ENCODE peak calls at places on chromosome X, in ten cellular contexts. P, K, Y, F, X, E, M, W, J and A are unnamed samples.

GRCh38 chrX:13938766-13939530 is 90.7 kb downstream of the GEMIN8 start:
- DNase-seq in P (no peak), K (no peak), Y (no peak), F (no peak), X (no peak), E (peak; percentile 19), M (no peak), W (no peak), J (no peak), A (no peak)

GRCh38 chrX:153438522-153438921 is 7.3 kb downstream of the TREX2 start:
- DNase-seq in P (peak; percentile 41), K (no peak), Y (no peak), F (no peak), X (no peak), E (peak; percentile 61), M (no peak), W (peak; percentile 60), J (no peak), A (no peak)

GRCh38 chrX:39162322-39162721 is 361.1 kb downstream of the MID1IP1 start:
- DNase-seq in P (no peak), K (no peak), Y (no peak), F (no peak), X (no peak), E (no peak), M (peak; percentile 40), W (no peak), J (peak; percentile 85), A (peak; percentile 26)

GRCh38 chrX:107272431-107272921 is 66.1 kb downstream of the DNAAF6 start:
- DNase-seq in P (no peak), K (no peak), Y (no peak), F (no peak), X (no peak), E (no peak), M (peak; percentile 22), W (no peak), J (peak; percentile 63), A (peak; percentile 6)

GRCh38 chrX:68991691-68992345 is 163.0 kb downstream of the EFNB1 start:
- DNase-seq in P (no peak), K (no peak), Y (no peak), F (no peak), X (no peak), E (no peak), M (no peak), W (no peak), J (no peak), A (no peak)

GRCh38 chrX:1521459-1521956 is 15.5 kb downstream of the P2RY8 start:
- DNase-seq in P (no peak), K (no peak), Y (no peak), F (no peak), X (peak; percentile 78), E (no peak), M (no peak), W (no peak), J (no peak), A (no peak)

GRCh38 chrX:13489451-13489850 is 80.0 kb upstream of the EGFL6 start:
- DNase-seq in P (no peak), K (peak; percentile 50), Y (no peak), F (peak; percentile 83), X (no peak), E (no peak), M (peak; percentile 67), W (no peak), J (no peak), A (peak; percentile 28)

GRCh38 chrX:27336466-27337091 is 126.6 kb downstream of the PPP4R3C start:
- DNase-seq in P (peak; percentile 52), K (peak; percentile 1), Y (no peak), F (no peak), X (no peak), E (peak; percentile 48), M (peak; percentile 19), W (peak; percentile 23), J (no peak), A (peak; percentile 4)

GRCh38 chrX:131812847-131813825 is 210.0 kb upstream of the STK26 start:
- DNase-seq in P (no peak), K (no peak), Y (peak; percentile 52), F (no peak), X (peak; percentile 90), E (no peak), M (no peak), W (no peak), J (no peak), A (no peak)

GRCh38 chrX:135625995-135626394 is 87.4 kb upstream of the CT45A1 start:
- DNase-seq in P (peak; percentile 10), K (no peak), Y (no peak), F (no peak), X (no peak), E (peak; percentile 36), M (no peak), W (peak; percentile 10), J (no peak), A (no peak)

GRCh38 chrX:39661508-39661907 is 436.2 kb downstream of the BCOR start:
- DNase-seq in P (no peak), K (no peak), Y (no peak), F (no peak), X (no peak), E (no peak), M (no peak), W (no peak), J (no peak), A (no peak)

GRCh38 chrX:106139048-106139447 is 29.1 kb upstream of the PWWP3B start:
- DNase-seq in P (no peak), K (no peak), Y (no peak), F (no peak), X (no peak), E (no peak), M (no peak), W (no peak), J (no peak), A (no peak)

GRCh38 chrX:55818673-55819375 is 101.3 kb downstream of the RRAGB start:
- DNase-seq in P (peak; percentile 28), K (no peak), Y (no peak), F (no peak), X (no peak), E (no peak), M (no peak), W (no peak), J (no peak), A (no peak)

GRCh38 chrX:72042860-72043248 is 88.9 kb downstream of the RTL5 start:
- DNase-seq in P (no peak), K (no peak), Y (no peak), F (no peak), X (no peak), E (no peak), M (no peak), W (no peak), J (no peak), A (no peak)

GRCh38 chrX:111337067-111337466 is 66.8 kb upstream of the CAPN6 start:
- DNase-seq in P (no peak), K (no peak), Y (no peak), F (no peak), X (no peak), E (no peak), M (no peak), W (no peak), J (no peak), A (no peak)

GRCh38 chrX:110322603-110323002 is 4.7 kb upstream of the AMMECR1 start:
- DNase-seq in P (no peak), K (no peak), Y (no peak), F (no peak), X (no peak), E (peak; percentile 97), M (no peak), W (peak; percentile 86), J (no peak), A (no peak)

GRCh38 chrX:3638280-3638873 is 75.1 kb downstream of the PRKX start:
- DNase-seq in P (peak; percentile 29), K (peak; percentile 23), Y (peak; percentile 37), F (no peak), X (no peak), E (peak; percentile 62), M (no peak), W (peak; percentile 16), J (no peak), A (no peak)

GRCh38 chrX:44494357-44494756 is 48.3 kb downstream of the FUNDC1 start:
- DNase-seq in P (no peak), K (no peak), Y (no peak), F (no peak), X (no peak), E (no peak), M (no peak), W (no peak), J (no peak), A (no peak)

GRCh38 chrX:68183612-68184214 is 249.6 kb downstream of the OPHN1 start:
- DNase-seq in P (peak; percentile 30), K (peak; percentile 4), Y (no peak), F (no peak), X (no peak), E (peak; percentile 54), M (no peak), W (peak; percentile 1), J (no peak), A (no peak)

GRCh38 chrX:54758114-54759055 is 39.7 kb downstream of the ITIH6 start:
- DNase-seq in P (no peak), K (no peak), Y (no peak), F (no peak), X (no peak), E (no peak), M (no peak), W (no peak), J (peak; percentile 16), A (no peak)

GRCh38 chrX:131067216-131067615 is 9.1 kb downstream of the ARHGAP36 start:
- DNase-seq in P (no peak), K (no peak), Y (no peak), F (no peak), X (no peak), E (no peak), M (no peak), W (no peak), J (peak; percentile 45), A (no peak)